ENCODE peak calls at places on chromosomes 11 and 22, in six cellular contexts. E is A549, S is K562, F is NB4, K is GM12878, C is HepG2. J is an unnamed sample.

GRCh38 chr11:97683733-97684132 is 1293.9 kb downstream of the JRKL start:
- DNase-seq in E (no peak), S (peak; percentile 22), F (peak; percentile 57), K (no peak), C (peak; percentile 10), J (no peak)

GRCh38 chr22:17707526-17707925 is 66.7 kb downstream of the BID start:
- DNase-seq in E (no peak), S (no peak), F (no peak), K (no peak), C (no peak), J (peak; percentile 67)

GRCh38 chr11:28223577-28223976 is 115.4 kb downstream of the METTL15 start:
- DNase-seq in E (no peak), S (no peak), F (no peak), K (peak; percentile 1), C (no peak), J (no peak)

GRCh38 chr11:72138821-72139390 is 3.4 kb downstream of the FOLR3 start:
- DNase-seq in E (no peak), S (no peak), F (no peak), K (no peak), C (no peak), J (no peak)

GRCh38 chr11:112881461-112881860 is 79.8 kb upstream of the NCAM1 start:
- DNase-seq in E (peak; percentile 25), S (peak; percentile 68), F (no peak), K (no peak), C (no peak), J (no peak)

GRCh38 chr11:115886111-115886733 is 382.0 kb upstream of the CADM1 start:
- DNase-seq in E (no peak), S (no peak), F (no peak), K (no peak), C (no peak), J (no peak)

GRCh38 chr11:36577859-36578258 is 10.1 kb downstream of the RAG1 start:
- DNase-seq in E (no peak), S (no peak), F (no peak), K (no peak), C (no peak), J (no peak)

GRCh38 chr11:7540830-7541555 is 27.2 kb downstream of the PPFIBP2 start:
- DNase-seq in E (no peak), S (no peak), F (no peak), K (no peak), C (no peak), J (no peak)

GRCh38 chr11:100562102-100562501 is 125.0 kb upstream of the ARHGAP42 start:
- DNase-seq in E (no peak), S (no peak), F (no peak), K (no peak), C (no peak), J (peak; percentile 93)

GRCh38 chr11:2166091-2166851 is 5.3 kb upstream of the INS start:
- DNase-seq in E (no peak), S (peak; percentile 55), F (peak; percentile 37), K (no peak), C (no peak), J (no peak)

GRCh38 chr11:64090811-64091516 is 55.2 kb downstream of the FLRT1 start:
- DNase-seq in E (peak; percentile 31), S (no peak), F (peak; percentile 92), K (no peak), C (no peak), J (no peak)

GRCh38 chr11:91966368-91966767 is 258.2 kb upstream of the FAT3 start:
- DNase-seq in E (no peak), S (no peak), F (no peak), K (no peak), C (no peak), J (no peak)

GRCh38 chr22:35191412-35191811 is 65.9 kb upstream of the HMGXB4 start:
- DNase-seq in E (no peak), S (no peak), F (no peak), K (no peak), C (peak; percentile 23), J (peak; percentile 59)

GRCh38 chr11:8735094-8735493 is 52.5 kb downstream of the RPL27A start:
- DNase-seq in E (no peak), S (no peak), F (no peak), K (no peak), C (no peak), J (no peak)

GRCh38 chr11:74570266-74571061 is 21.9 kb upstream of the POLD3 start:
- DNase-seq in E (peak; percentile 83), S (peak; percentile 74), F (peak; percentile 77), K (no peak), C (peak; percentile 57), J (peak; percentile 71)

GRCh38 chr11:7577883-7578242 is 64.1 kb downstream of the PPFIBP2 start:
- DNase-seq in E (no peak), S (no peak), F (peak; percentile 88), K (no peak), C (no peak), J (peak; percentile 57)

GRCh38 chr11:63768232-63769043 is at the start of gene ZFTA:
- DNase-seq in E (peak; percentile 68), S (peak; percentile 81), F (peak; percentile 84), K (no peak), C (no peak), J (peak; percentile 41)

GRCh38 chr11:31355131-31355530 is 14.4 kb downstream of the DCDC1 start:
- DNase-seq in E (no peak), S (no peak), F (no peak), K (no peak), C (no peak), J (no peak)

GRCh38 chr22:21866821-21867527 is 471 bp downstream of the MAPK1 start:
- DNase-seq in E (no peak), S (peak; percentile 88), F (peak; percentile 45), K (no peak), C (no peak), J (no peak)

GRCh38 chr11:80586464-80586863 is 1145.6 kb upstream of the TENM4 start:
- DNase-seq in E (no peak), S (no peak), F (no peak), K (no peak), C (no peak), J (no peak)

GRCh38 chr11:101126551-101127347 is 2.9 kb downstream of the PGR start:
- DNase-seq in E (no peak), S (peak; percentile 38), F (no peak), K (no peak), C (no peak), J (peak; percentile 5)

GRCh38 chr11:128937480-128937879 is 5.2 kb downstream of the TP53AIP1 start:
- DNase-seq in E (no peak), S (no peak), F (no peak), K (no peak), C (no peak), J (no peak)

GRCh38 chr22:22848364-22848866 is 39.2 kb upstream of the IGLL5 start:
- DNase-seq in E (peak; percentile 18), S (peak; percentile 94), F (peak; percentile 59), K (no peak), C (peak; percentile 50), J (peak; percentile 40)

GRCh38 chr11:15336016-15336415 is 221.3 kb downstream of the INSC start:
- DNase-seq in E (no peak), S (no peak), F (no peak), K (no peak), C (no peak), J (no peak)

GRCh38 chr11:112801286-112802088 is 159.7 kb upstream of the NCAM1 start:
- DNase-seq in E (no peak), S (no peak), F (no peak), K (no peak), C (no peak), J (no peak)

GRCh38 chr22:38935023-38935422 is 22.4 kb upstream of the APOBEC3A start:
- DNase-seq in E (no peak), S (no peak), F (no peak), K (no peak), C (no peak), J (no peak)
- TF ChIP-seq POLR2A in E (no peak), S (no peak), F (no peak), K (no peak), C (no peak), J (no peak)

GRCh38 chr22:31248965-31249940 is 37.2 kb downstream of the LIMK2 start:
- DNase-seq in E (no peak), S (no peak), F (no peak), K (no peak), C (no peak), J (no peak)

GRCh38 chr22:31246687-31247086 is 34.6 kb downstream of the LIMK2 start:
- DNase-seq in E (no peak), S (no peak), F (no peak), K (no peak), C (no peak), J (no peak)

GRCh38 chr22:31248138-31248745 is 36.1 kb downstream of the LIMK2 start:
- DNase-seq in E (no peak), S (peak; percentile 73), F (peak; percentile 85), K (no peak), C (no peak), J (peak; percentile 60)

GRCh38 chr22:31244943-31245451 is 32.9 kb downstream of the LIMK2 start:
- DNase-seq in E (no peak), S (no peak), F (no peak), K (no peak), C (no peak), J (no peak)

DNA sequence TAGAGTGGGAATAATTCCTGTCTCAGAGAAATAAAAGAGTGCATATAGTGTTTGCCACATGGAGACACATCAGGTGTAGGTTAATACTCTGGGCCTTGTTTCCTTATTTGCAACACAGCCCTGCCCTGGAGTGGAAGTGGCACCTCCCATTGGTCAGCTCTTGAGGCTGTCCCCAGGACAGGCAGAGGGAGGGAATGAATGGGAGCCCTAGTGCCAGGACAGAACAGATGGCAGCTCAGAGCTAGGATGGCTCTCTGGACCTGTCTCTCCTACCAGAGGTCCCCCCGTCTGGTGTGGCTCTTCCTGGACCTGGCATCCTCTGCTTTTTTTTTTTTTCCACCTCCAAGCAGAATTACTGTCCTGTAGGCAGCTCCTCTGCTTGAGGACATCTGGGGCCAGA is 35.6 kb downstream of the LIMK2 start:
- DNase-seq in E (no peak), S (no peak), F (no peak), K (no peak), C (no peak), J (no peak)
- TF ChIP-seq MYC in E (no peak), S (no peak), F (no peak), K (no peak), C (no peak), J (no peak)

GRCh38 chr11:59667812-59668187 is 1.0 kb downstream of the PATL1 start:
- DNase-seq in E (no peak), S (no peak), F (no peak), K (no peak), C (peak; percentile 3), J (no peak)
- TF ChIP-seq POLR2A in E (no peak), S (no peak), F (no peak), K (no peak), C (no peak), J (no peak)

GRCh38 chr11:34030386-34030785 is 21.1 kb upstream of the CAPRIN1 start:
- DNase-seq in E (no peak), S (no peak), F (no peak), K (no peak), C (no peak), J (no peak)

GRCh38 chr11:34027516-34028406 is 23.8 kb upstream of the CAPRIN1 start:
- DNase-seq in E (no peak), S (no peak), F (no peak), K (no peak), C (peak; percentile 63), J (no peak)

GRCh38 chr11:34026432-34026831 is 25.1 kb upstream of the CAPRIN1 start:
- DNase-seq in E (no peak), S (no peak), F (no peak), K (no peak), C (no peak), J (no peak)

GRCh38 chr11:34029176-34029575 is 22.4 kb upstream of the CAPRIN1 start:
- DNase-seq in E (no peak), S (no peak), F (no peak), K (no peak), C (no peak), J (no peak)

GRCh38 chr11:34028407-34028804 is 23.1 kb upstream of the CAPRIN1 start:
- DNase-seq in E (no peak), S (no peak), F (no peak), K (no peak), C (no peak), J (no peak)
- TF ChIP-seq MYC in E (no peak), S (no peak), F (no peak), K (no peak), C (no peak), J (no peak)

J was measured in endothelial cell of umbilical vein.